ENCODE peak calls at places on chromosomes 4 and X, in ten cellular contexts. J is occipital lobe, S is foreskin keratinocyte, C is lower lobe of right lung, N is stromal cell of bone marrow, O is GM19239, K is AG08396, M is KBM-7, Q is omental fat pad, T is sciatic nerve. L is an unnamed sample.

GRCh38 chrX:123830309-123830708 is 29.5 kb upstream of the XIAP start:
- DNase-seq in J (no peak), S (peak), C (peak), N (peak), O (peak), K (no peak), M (peak), Q (no peak), T (no peak), L (peak)

GRCh38 chr4:169272265-169272886 is 1.6 kb upstream of the SH3RF1 start:
- DNase-seq in J (no peak), S (peak), C (no peak), N (peak), O (no peak), K (peak), M (no peak), Q (no peak), T (no peak), L (no peak)

GRCh38 chr4:7432531-7433375 is 2.0 kb downstream of the PSAPL1 start:
- DNase-seq in J (no peak), S (no peak), C (peak), N (no peak), O (no peak), K (no peak), M (no peak), Q (peak), T (no peak), L (no peak)

GRCh38 chr4:167052631-167053085 is 181.6 kb downstream of the SPOCK3 start:
- DNase-seq in J (no peak), S (no peak), C (no peak), N (no peak), O (no peak), K (no peak), M (no peak), Q (no peak), T (no peak), L (no peak)

GRCh38 chr4:54091637-54092404 is 8.1 kb upstream of the GSX2 start:
- DNase-seq in J (peak), S (no peak), C (peak), N (peak), O (no peak), K (peak), M (peak), Q (no peak), T (peak), L (peak)

GRCh38 chr4:8699479-8700145 is 107.0 kb downstream of the CPZ start:
- DNase-seq in J (no peak), S (no peak), C (no peak), N (no peak), O (no peak), K (no peak), M (no peak), Q (no peak), T (no peak), L (no peak)

GRCh38 chrX:63434665-63435064 is 83.5 kb upstream of the SPIN4 start:
- DNase-seq in J (no peak), S (peak), C (no peak), N (no peak), O (no peak), K (no peak), M (no peak), Q (no peak), T (no peak), L (no peak)

GRCh38 chrX:154019633-154020499 is at the start of gene IRAK1:
- DNase-seq in J (no peak), S (no peak), C (peak), N (peak), O (peak), K (peak), M (peak), Q (no peak), T (no peak), L (peak)

GRCh38 chr4:17687237-17687857 is 72.9 kb downstream of the MED28 start:
- DNase-seq in J (no peak), S (no peak), C (no peak), N (no peak), O (no peak), K (no peak), M (no peak), Q (no peak), T (no peak), L (no peak)

GRCh38 chr4:11743236-11743635 is 314.5 kb upstream of the HS3ST1 start:
- DNase-seq in J (no peak), S (no peak), C (no peak), N (no peak), O (no peak), K (no peak), M (no peak), Q (no peak), T (no peak), L (no peak)

GRCh38 chr4:157291071-157291470 is 70.5 kb downstream of the GRIA2 start:
- DNase-seq in J (no peak), S (no peak), C (no peak), N (no peak), O (no peak), K (no peak), M (no peak), Q (no peak), T (no peak), L (no peak)

GRCh38 chrX:103197721-103198306 is 17.1 kb upstream of the BEX4 start:
- DNase-seq in J (no peak), S (peak), C (no peak), N (peak), O (no peak), K (no peak), M (no peak), Q (no peak), T (no peak), L (no peak)

GRCh38 chr4:158094413-158095110 is 78.3 kb downstream of the GASK1B start:
- DNase-seq in J (no peak), S (peak), C (no peak), N (no peak), O (no peak), K (no peak), M (no peak), Q (no peak), T (no peak), L (no peak)

GRCh38 chr4:126004936-126005335 is 690.2 kb downstream of the FAT4 start:
- DNase-seq in J (no peak), S (peak), C (no peak), N (peak), O (no peak), K (peak), M (no peak), Q (no peak), T (no peak), L (no peak)

GRCh38 chrX:122055450-122055849 is 1008.0 kb downstream of the GLUD2 start:
- DNase-seq in J (no peak), S (no peak), C (no peak), N (no peak), O (no peak), K (no peak), M (no peak), Q (no peak), T (no peak), L (no peak)

L was measured in anterior cingulate cortex.